ENCODE peak calls at places on chromosomes 2 and 18, in four cellular contexts. One of them, this sample, is unnamed.

GRCh38 chr2:28869494-28870145 is 489 bp downstream of the TRMT61B start:
- DNase-seq in transverse colon: peak
- DNase-seq in fibroblast of the aortic adventitia: peak
- DNase-seq in mammary epithelial cell: no peak
- DNase-seq in this sample: no peak

GRCh38 chr2:139214806-139215205 is 434.6 kb upstream of the NXPH2 start:
- DNase-seq in transverse colon: no peak
- DNase-seq in fibroblast of the aortic adventitia: no peak
- DNase-seq in mammary epithelial cell: no peak
- DNase-seq in this sample: no peak

GRCh38 chr2:120732506-120733237 is 3.0 kb upstream of the GLI2 start:
- DNase-seq in transverse colon: no peak
- DNase-seq in fibroblast of the aortic adventitia: no peak
- DNase-seq in mammary epithelial cell: no peak
- DNase-seq in this sample: no peak

GRCh38 chr2:189210250-189211075 is 30.9 kb upstream of the COL5A2 start:
- DNase-seq in transverse colon: peak
- DNase-seq in fibroblast of the aortic adventitia: peak
- DNase-seq in mammary epithelial cell: peak
- DNase-seq in this sample: peak

GRCh38 chr2:179263460-179264237 is 983 bp downstream of the SESTD1 start:
- DNase-seq in transverse colon: peak
- DNase-seq in fibroblast of the aortic adventitia: peak
- DNase-seq in mammary epithelial cell: peak
- DNase-seq in this sample: peak

GRCh38 chr18:62404881-62405280 is 79.8 kb downstream of the TNFRSF11A start:
- DNase-seq in transverse colon: no peak
- DNase-seq in fibroblast of the aortic adventitia: no peak
- DNase-seq in mammary epithelial cell: no peak
- DNase-seq in this sample: no peak

GRCh38 chr2:213443952-213444351 is 159.7 kb downstream of the SPAG16 start:
- DNase-seq in transverse colon: no peak
- DNase-seq in fibroblast of the aortic adventitia: no peak
- DNase-seq in mammary epithelial cell: peak
- DNase-seq in this sample: no peak

GRCh38 chr18:23306842-23307241 is 146.2 kb upstream of the RIOK3 start:
- DNase-seq in transverse colon: no peak
- DNase-seq in fibroblast of the aortic adventitia: no peak
- DNase-seq in mammary epithelial cell: no peak
- DNase-seq in this sample: no peak

GRCh38 chr2:236862961-236863728 is 222.5 kb upstream of the COPS8 start:
- DNase-seq in transverse colon: no peak
- DNase-seq in fibroblast of the aortic adventitia: peak
- DNase-seq in mammary epithelial cell: peak
- DNase-seq in this sample: peak

GRCh38 chr2:62814132-62814531 is 108.6 kb downstream of the EHBP1 start:
- DNase-seq in transverse colon: no peak
- DNase-seq in fibroblast of the aortic adventitia: peak
- DNase-seq in mammary epithelial cell: peak
- DNase-seq in this sample: peak

GRCh38 chr18:11852048-11852341 is 782 bp downstream of the CHMP1B start:
- DNase-seq in transverse colon: no peak
- DNase-seq in fibroblast of the aortic adventitia: no peak
- DNase-seq in mammary epithelial cell: no peak
- DNase-seq in this sample: no peak

GRCh38 chr2:227414846-227415245 is 27.1 kb upstream of the SCYGR1 start:
- DNase-seq in transverse colon: no peak
- DNase-seq in fibroblast of the aortic adventitia: peak
- DNase-seq in mammary epithelial cell: peak
- DNase-seq in this sample: peak

GRCh38 chr18:62829936-62830335 is 114.6 kb downstream of the PHLPP1 start:
- DNase-seq in transverse colon: no peak
- DNase-seq in fibroblast of the aortic adventitia: no peak
- DNase-seq in mammary epithelial cell: no peak
- DNase-seq in this sample: no peak

GRCh38 chr18:36635414-36636096 is 193.2 kb downstream of the TPGS2 start:
- DNase-seq in transverse colon: no peak
- DNase-seq in fibroblast of the aortic adventitia: no peak
- DNase-seq in mammary epithelial cell: no peak
- DNase-seq in this sample: no peak

GRCh38 chr2:44267269-44268258 is 7.7 kb upstream of the SLC3A1 start:
- DNase-seq in transverse colon: no peak
- DNase-seq in fibroblast of the aortic adventitia: peak
- DNase-seq in mammary epithelial cell: no peak
- DNase-seq in this sample: peak

GRCh38 chr2:234556848-234557573 is 60.1 kb upstream of the ARL4C start:
- DNase-seq in transverse colon: no peak
- DNase-seq in fibroblast of the aortic adventitia: peak
- DNase-seq in mammary epithelial cell: peak
- DNase-seq in this sample: peak

GRCh38 chr2:19035238-19035637 is 323.2 kb downstream of the OSR1 start:
- DNase-seq in transverse colon: no peak
- DNase-seq in fibroblast of the aortic adventitia: peak
- DNase-seq in mammary epithelial cell: no peak
- DNase-seq in this sample: peak

GRCh38 chr2:239124152-239124899 is 276.4 kb downstream of the TWIST2 start:
- DNase-seq in transverse colon: no peak
- DNase-seq in fibroblast of the aortic adventitia: no peak
- DNase-seq in mammary epithelial cell: no peak
- DNase-seq in this sample: no peak

GRCh38 chr2:233074106-233074505 is 14.0 kb downstream of the INPP5D start:
- DNase-seq in transverse colon: no peak
- DNase-seq in fibroblast of the aortic adventitia: no peak
- DNase-seq in mammary epithelial cell: no peak
- DNase-seq in this sample: no peak

GRCh38 chr18:69383191-69383590 is 17.5 kb upstream of the DOK6 start:
- DNase-seq in transverse colon: no peak
- DNase-seq in fibroblast of the aortic adventitia: peak
- DNase-seq in mammary epithelial cell: no peak
- DNase-seq in this sample: no peak

GRCh38 chr2:183935005-183935404 is 663.3 kb upstream of the ZNF804A start:
- DNase-seq in transverse colon: no peak
- DNase-seq in fibroblast of the aortic adventitia: no peak
- DNase-seq in mammary epithelial cell: no peak
- DNase-seq in this sample: no peak

GRCh38 chr2:211944572-211944971 is 594.0 kb downstream of the ERBB4 start:
- DNase-seq in transverse colon: no peak
- DNase-seq in fibroblast of the aortic adventitia: no peak
- DNase-seq in mammary epithelial cell: no peak
- DNase-seq in this sample: no peak

GRCh38 chr2:24040511-24040910 is 6.7 kb downstream of the WDCP start:
- DNase-seq in transverse colon: no peak
- DNase-seq in fibroblast of the aortic adventitia: no peak
- DNase-seq in mammary epithelial cell: no peak
- DNase-seq in this sample: no peak

GRCh38 chr2:156908825-156909224 is 348.7 kb upstream of the GALNT5 start:
- DNase-seq in transverse colon: no peak
- DNase-seq in fibroblast of the aortic adventitia: peak
- DNase-seq in mammary epithelial cell: peak
- DNase-seq in this sample: peak

GRCh38 chr18:42028232-42028832 is 73.3 kb downstream of the PIK3C3 start:
- DNase-seq in transverse colon: no peak
- DNase-seq in fibroblast of the aortic adventitia: peak
- DNase-seq in mammary epithelial cell: no peak
- DNase-seq in this sample: peak

GRCh38 chr18:26802330-26803200 is 62.9 kb downstream of the AQP4 start:
- DNase-seq in transverse colon: no peak
- DNase-seq in fibroblast of the aortic adventitia: no peak
- DNase-seq in mammary epithelial cell: no peak
- DNase-seq in this sample: no peak

GRCh38 chr18:34608064-34608463 is 102.0 kb upstream of the DTNA start:
- DNase-seq in transverse colon: no peak
- DNase-seq in fibroblast of the aortic adventitia: no peak
- DNase-seq in mammary epithelial cell: no peak
- DNase-seq in this sample: no peak

GRCh38 chr2:70312560-70312959 is 10.7 kb upstream of the FAM136A start:
- DNase-seq in transverse colon: no peak
- DNase-seq in fibroblast of the aortic adventitia: no peak
- DNase-seq in mammary epithelial cell: no peak
- DNase-seq in this sample: no peak

GRCh38 chr18:51070545-51070944 is 40.5 kb downstream of the SMAD4 start:
- DNase-seq in transverse colon: no peak
- DNase-seq in fibroblast of the aortic adventitia: peak
- DNase-seq in mammary epithelial cell: peak
- DNase-seq in this sample: peak

GRCh38 chr2:114119846-114120348 is 230.0 kb downstream of the ACTR3 start:
- DNase-seq in transverse colon: no peak
- DNase-seq in fibroblast of the aortic adventitia: peak
- DNase-seq in mammary epithelial cell: no peak
- DNase-seq in this sample: no peak

GRCh38 chr2:8252997-8253694 is 428.7 kb upstream of the ID2 start:
- DNase-seq in transverse colon: no peak
- DNase-seq in fibroblast of the aortic adventitia: no peak
- DNase-seq in mammary epithelial cell: no peak
- DNase-seq in this sample: no peak

GRCh38 chr2:65300772-65301711 is 73.4 kb downstream of the ACTR2 start:
- DNase-seq in transverse colon: peak
- DNase-seq in fibroblast of the aortic adventitia: peak
- DNase-seq in mammary epithelial cell: no peak
- DNase-seq in this sample: peak

GRCh38 chr2:11855120-11855760 is 108.8 kb downstream of the LPIN1 start:
- DNase-seq in transverse colon: no peak
- DNase-seq in fibroblast of the aortic adventitia: no peak
- DNase-seq in mammary epithelial cell: no peak
- DNase-seq in this sample: no peak

GRCh38 chr2:144414324-144414845 is 105.5 kb downstream of the ZEB2 start:
- DNase-seq in transverse colon: no peak
- DNase-seq in fibroblast of the aortic adventitia: peak
- DNase-seq in mammary epithelial cell: peak
- DNase-seq in this sample: peak

GRCh38 chr2:74849228-74849892 is 15.4 kb downstream of the HK2 start:
- DNase-seq in transverse colon: peak
- DNase-seq in fibroblast of the aortic adventitia: no peak
- DNase-seq in mammary epithelial cell: peak
- DNase-seq in this sample: peak

DNA sequence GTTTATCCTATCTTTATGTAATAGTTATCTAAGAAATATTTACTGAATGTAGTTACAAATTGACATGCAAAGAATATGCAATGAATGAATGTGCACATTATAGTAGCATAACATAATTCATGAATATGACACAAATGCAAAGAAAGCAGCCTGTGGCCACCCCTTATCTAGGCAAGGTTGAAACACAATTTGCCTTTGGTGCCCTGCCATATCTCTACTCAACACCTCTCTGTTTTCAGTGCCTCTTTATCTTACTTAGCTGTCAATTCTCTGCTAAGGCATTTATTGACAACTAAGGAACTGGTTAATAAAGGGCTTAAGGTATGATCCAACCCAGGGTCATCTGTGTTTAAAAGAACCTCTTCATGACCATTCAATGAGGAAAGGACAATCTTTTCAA is 18.9 kb downstream of the REV1 start:
- DNase-seq in transverse colon: no peak
- DNase-seq in fibroblast of the aortic adventitia: no peak
- DNase-seq in mammary epithelial cell: no peak
- DNase-seq in this sample: no peak
- H3K4me3 ChIP-seq in transverse colon: no peak
- H3K4me3 ChIP-seq in fibroblast of the aortic adventitia: no peak
- H3K4me3 ChIP-seq in mammary epithelial cell: no peak
- H3K4me3 ChIP-seq in this sample: no peak

GRCh38 chr2:160871953-160872352 is 288.3 kb upstream of the TANK start:
- DNase-seq in transverse colon: no peak
- DNase-seq in fibroblast of the aortic adventitia: no peak
- DNase-seq in mammary epithelial cell: no peak
- DNase-seq in this sample: no peak
- TF ChIP-seq CTCF in transverse colon: no peak
- TF ChIP-seq CTCF in fibroblast of the aortic adventitia: no peak
- TF ChIP-seq CTCF in mammary epithelial cell: no peak
- TF ChIP-seq CTCF in this sample: no peak

GRCh38 chr2:160583162-160583522 is 89.5 kb upstream of the RBMS1 start:
- DNase-seq in transverse colon: no peak
- DNase-seq in fibroblast of the aortic adventitia: peak
- DNase-seq in mammary epithelial cell: no peak
- DNase-seq in this sample: peak
- H3K4me3 ChIP-seq in transverse colon: no peak
- H3K4me3 ChIP-seq in fibroblast of the aortic adventitia: no peak
- H3K4me3 ChIP-seq in mammary epithelial cell: no peak
- H3K4me3 ChIP-seq in this sample: no peak

GRCh38 chr2:106147665-106148064 is 46.4 kb downstream of the UXS1 start:
- DNase-seq in transverse colon: no peak
- DNase-seq in fibroblast of the aortic adventitia: no peak
- DNase-seq in mammary epithelial cell: no peak
- DNase-seq in this sample: no peak

GRCh38 chr2:106142683-106143082 is 51.4 kb downstream of the UXS1 start:
- DNase-seq in transverse colon: no peak
- DNase-seq in fibroblast of the aortic adventitia: no peak
- DNase-seq in mammary epithelial cell: peak
- DNase-seq in this sample: no peak

GRCh38 chr2:106144621-106145331 is 49.3 kb downstream of the UXS1 start:
- DNase-seq in transverse colon: no peak
- DNase-seq in fibroblast of the aortic adventitia: no peak
- DNase-seq in mammary epithelial cell: no peak
- DNase-seq in this sample: no peak

GRCh38 chr2:106143495-106144215 is 50.4 kb downstream of the UXS1 start:
- DNase-seq in transverse colon: no peak
- DNase-seq in fibroblast of the aortic adventitia: no peak
- DNase-seq in mammary epithelial cell: peak
- DNase-seq in this sample: no peak

DNA sequence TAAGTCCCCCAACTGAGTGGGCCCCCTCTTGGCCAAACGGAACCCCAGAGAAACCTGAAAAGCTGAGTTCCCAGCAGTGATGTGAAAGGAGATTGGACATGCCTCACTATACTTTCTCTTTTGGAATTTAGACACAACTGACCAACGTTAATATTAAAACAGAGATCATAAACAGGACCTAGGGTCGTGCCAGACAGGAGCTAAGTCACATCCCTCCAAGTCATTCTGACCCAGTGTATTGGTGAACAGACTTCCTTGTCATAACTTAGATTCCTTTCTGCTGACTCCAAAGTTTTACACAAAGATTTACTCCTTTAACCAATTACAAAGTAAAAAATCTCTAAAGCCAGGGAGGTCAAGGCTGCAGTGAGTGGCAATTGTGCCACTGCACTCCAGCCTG is 46.9 kb downstream of the UXS1 start:
- DNase-seq in transverse colon: no peak
- DNase-seq in fibroblast of the aortic adventitia: peak
- DNase-seq in mammary epithelial cell: peak
- DNase-seq in this sample: peak
- TF ChIP-seq CTCF in transverse colon: no peak
- TF ChIP-seq CTCF in fibroblast of the aortic adventitia: no peak
- TF ChIP-seq CTCF in mammary epithelial cell: no peak
- TF ChIP-seq CTCF in this sample: no peak